ENCODE peak calls at places on chromosome 6, in seven cellular contexts. N, T, H, Y, R, F and Z are unnamed samples.

GRCh38 chr6:87772597-87773530 is 70.8 kb upstream of the AKIRIN2 start:
- DNase-seq in R (no peak), N (peak; percentile 11), Y (no peak), F (no peak), H (no peak), T (peak; percentile 59), Z (no peak)

GRCh38 chr6:167706313-167707109 is 120.2 kb upstream of the AFDN start:
- DNase-seq in R (no peak), F (no peak), Y (no peak), T (no peak), N (peak; percentile 34), H (no peak), Z (peak; percentile 77)

GRCh38 chr6:33620158-33620583 is 951 bp upstream of the ITPR3 start:
- DNase-seq in H (no peak), N (no peak), Y (no peak), R (no peak), T (no peak), F (no peak), Z (peak; percentile 31)

GRCh38 chr6:169932491-169932890 is 181.1 kb downstream of the ERMARD start:
- DNase-seq in F (no peak), R (no peak), H (no peak), N (no peak), T (no peak), Y (no peak), Z (no peak)

GRCh38 chr6:49935387-49935786 is 28.6 kb downstream of the DEFB114 start:
- DNase-seq in H (no peak), Y (no peak), R (no peak), F (no peak), N (no peak), T (no peak), Z (no peak)

GRCh38 chr6:44054635-44055559 is 72.4 kb downstream of the MRPL14 start:
- DNase-seq in T (peak; percentile 62), F (peak; percentile 52), Y (no peak), H (no peak), N (no peak), R (no peak), Z (no peak)

GRCh38 chr6:6674872-6675271 is 86.4 kb downstream of the LY86 start:
- DNase-seq in T (no peak), N (no peak), F (no peak), R (no peak), Y (no peak), H (no peak), Z (no peak)

GRCh38 chr6:53794073-53794719 is 609 bp upstream of the LRRC1 start:
- DNase-seq in N (peak; percentile 74), R (peak; percentile 66), T (peak; percentile 87), Y (peak; percentile 88), F (peak; percentile 87), H (peak; percentile 37), Z (peak; percentile 69)

GRCh38 chr6:167702241-167702827 is 124.4 kb upstream of the AFDN start:
- DNase-seq in Y (no peak), R (no peak), H (no peak), N (no peak), F (no peak), T (no peak), Z (no peak)

GRCh38 chr6:99330159-99330558 is 19.3 kb downstream of the FAXC start:
- DNase-seq in T (peak; percentile 79), Y (no peak), N (peak; percentile 73), F (peak; percentile 63), H (peak; percentile 12), R (no peak), Z (peak; percentile 31)

GRCh38 chr6:116764961-116765841 is at the start of gene FAM162B:
- DNase-seq in F (peak; percentile 1), R (peak; percentile 81), H (no peak), N (peak; percentile 34), T (peak; percentile 32), Y (peak; percentile 76), Z (no peak)

GRCh38 chr6:146803601-146804000 is 204.8 kb downstream of the ADGB start:
- DNase-seq in F (no peak), H (no peak), T (no peak), N (peak; percentile 36), Y (peak; percentile 75), R (peak; percentile 23), Z (no peak)

GRCh38 chr6:124963416-124964083 is 1.3 kb downstream of the RNF217 start:
- DNase-seq in F (no peak), N (peak; percentile 46), H (no peak), R (no peak), T (peak; percentile 79), Y (no peak), Z (no peak)

GRCh38 chr6:50816115-50816675 is 2.5 kb upstream of the TFAP2B start:
- DNase-seq in Y (peak; percentile 84), N (peak; percentile 77), H (no peak), T (peak; percentile 55), R (peak; percentile 37), F (peak; percentile 61), Z (peak; percentile 27)

GRCh38 chr6:90230547-90231240 is 65.9 kb downstream of the BACH2 start:
- DNase-seq in R (no peak), N (peak; percentile 50), Y (no peak), F (no peak), T (no peak), H (no peak), Z (no peak)

GRCh38 chr6:148419430-148419829 is 76.8 kb downstream of the SASH1 start:
- DNase-seq in F (no peak), Y (no peak), N (no peak), T (no peak), H (no peak), R (no peak), Z (no peak)

DNA sequence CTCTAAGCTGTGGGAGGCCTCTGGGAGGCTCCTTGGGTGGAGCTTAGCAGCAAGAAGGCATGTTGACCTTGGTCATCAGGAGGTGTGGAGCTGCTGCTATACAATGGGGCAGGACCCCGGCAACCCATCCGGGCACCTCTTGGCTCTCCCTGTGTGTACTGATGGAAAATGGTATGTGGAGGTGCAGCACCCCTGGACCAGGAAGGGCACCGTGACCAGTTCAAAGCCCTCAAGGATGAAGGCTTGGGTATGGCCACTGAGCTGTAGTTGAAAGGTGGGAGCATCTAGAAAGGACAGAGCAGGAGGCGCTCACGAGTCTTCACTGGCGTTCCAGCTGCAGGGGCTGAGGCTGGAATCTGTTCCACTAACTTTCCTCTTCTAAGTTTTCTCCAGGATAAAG is 6.7 kb upstream of the IRF4 start:
- DNase-seq in R (no peak), F (no peak), H (no peak), T (no peak), Y (no peak), N (no peak), Z (no peak)
- H3K27me3 ChIP-seq in R (peaks cover 98% of the 10 kb centered on the region), F (peaks cover 7% of the 10 kb centered on the region), H (no peaks in the 10 kb centered on the region), T (peaks cover 51% of the 10 kb centered on the region), Y (no peaks in the 10 kb centered on the region), N (peaks cover 81% of the 10 kb centered on the region), Z (no peaks in the 10 kb centered on the region)

DNA sequence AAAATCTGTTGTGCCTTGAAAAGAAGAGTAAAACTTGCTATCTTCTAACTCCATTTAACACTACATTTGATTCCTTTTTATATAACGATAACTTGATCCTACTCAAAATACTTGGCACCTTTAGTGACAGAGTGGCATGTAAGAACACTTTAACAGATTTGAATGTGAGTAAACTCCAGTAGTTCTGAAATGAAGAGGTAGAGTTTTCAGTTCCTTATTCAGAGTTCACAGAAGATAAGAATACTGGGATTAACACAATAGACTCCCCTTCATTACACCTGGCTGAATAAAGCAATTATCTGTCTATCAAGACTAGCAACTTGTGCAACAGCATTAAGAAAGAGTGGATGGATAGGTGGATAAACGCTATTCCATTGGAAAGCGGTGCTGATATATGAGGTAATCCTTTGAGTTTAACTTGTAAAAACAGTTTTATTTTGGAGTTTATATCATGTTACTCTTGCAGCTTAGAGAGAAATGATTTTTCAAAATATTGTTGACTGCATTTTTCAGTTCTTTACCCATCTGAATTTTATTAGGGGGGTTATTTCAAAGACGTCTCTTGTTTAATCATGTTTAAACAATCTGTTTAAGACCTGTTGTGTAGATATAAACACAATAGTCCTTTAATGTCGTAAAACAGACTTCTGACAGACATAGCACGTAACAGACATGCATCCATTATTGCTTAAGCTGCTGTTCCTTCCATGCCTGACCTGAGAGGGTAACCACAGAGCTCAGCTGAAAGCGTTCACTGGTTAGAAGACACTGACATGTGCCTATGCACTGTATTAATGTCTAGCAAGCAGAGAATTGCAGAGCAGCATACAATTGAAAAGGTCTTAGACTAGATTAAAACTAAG is 102.3 kb upstream of the SUPT3H start:
- DNase-seq in H (no peak), N (peak; percentile 79), T (peak; percentile 88), F (peak; percentile 36), Y (no peak), R (no peak), Z (no peak)
- H3K4me3 ChIP-seq in H (no peak overlapping the region), N (no peak overlapping the region), T (no peak overlapping the region), F (no peak overlapping the region), Y (no peak overlapping the region), R (no peak overlapping the region), Z (no peak overlapping the region)

DNA sequence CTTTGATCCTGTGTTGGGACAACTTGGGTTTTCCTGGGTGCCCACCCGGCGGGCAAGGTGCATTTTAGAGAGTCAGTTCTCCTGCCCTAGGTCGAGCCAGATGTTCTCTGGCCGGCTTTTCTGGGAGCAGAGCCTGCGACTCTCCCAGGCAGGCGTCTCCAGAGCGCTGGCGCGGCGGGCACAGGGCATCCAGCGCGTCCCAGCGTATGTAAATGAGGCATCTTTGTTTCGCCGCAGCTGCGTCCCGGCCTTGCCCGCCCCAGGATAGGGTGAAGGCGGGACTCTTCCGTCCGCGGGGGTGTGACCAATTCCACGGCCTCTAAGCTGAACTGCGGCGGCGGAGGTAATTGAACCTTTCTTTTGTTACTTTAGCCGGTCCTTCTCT is 9.1 kb downstream of the GRIK2 start:
- DNase-seq in H (no peak), T (no peak), Y (no peak), F (no peak), N (no peak), R (no peak), Z (no peak)
- H3K27me3 ChIP-seq in H (peaks cover 6% of the 10 kb centered on the region), T (no peaks in the 10 kb centered on the region), Y (peaks cover 2% of the 10 kb centered on the region), F (peaks cover 32% of the 10 kb centered on the region), N (peaks cover 73% of the 10 kb centered on the region), R (peaks cover 59% of the 10 kb centered on the region), Z (no peaks in the 10 kb centered on the region)

DNA sequence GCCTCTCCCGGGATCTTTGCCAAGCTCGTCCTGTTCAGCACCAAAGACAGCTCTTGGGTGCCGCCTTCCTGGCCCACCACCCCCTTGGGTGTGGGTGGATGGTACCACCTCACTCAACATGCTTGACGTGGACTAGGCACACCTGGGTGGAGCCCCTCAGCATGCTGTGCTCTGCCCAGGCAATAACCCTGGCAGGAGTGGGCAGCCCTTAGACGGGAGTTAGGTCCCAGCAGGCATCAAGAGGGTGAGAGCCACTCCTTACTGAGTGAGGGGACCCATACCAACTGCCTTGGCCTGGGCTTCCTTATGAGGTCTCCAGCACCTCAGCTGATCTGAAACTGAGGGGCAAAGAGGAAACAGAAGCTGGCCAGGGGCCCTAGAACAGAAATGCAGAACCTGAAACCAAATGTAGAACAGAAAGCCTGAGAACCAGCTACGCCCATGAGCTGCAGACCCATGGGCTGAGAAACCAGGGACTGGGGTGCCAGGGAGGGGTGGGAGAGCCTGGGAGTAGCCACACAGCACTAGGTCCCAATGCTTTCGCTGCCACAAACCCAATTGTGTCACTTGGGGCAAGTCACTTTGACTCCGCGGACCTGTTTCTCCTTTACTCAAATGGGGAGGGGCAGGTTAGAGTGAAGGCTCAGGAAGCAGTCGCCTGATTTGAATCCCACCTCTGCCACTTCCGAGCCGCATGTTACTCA is 2.0 kb downstream of the FGD2 start:
- DNase-seq in T (no peak), R (no peak), Y (no peak), N (no peak), F (no peak), H (no peak), Z (no peak)
- H3K4me3 ChIP-seq in T (no peak overlapping the region), R (peak overlapping the region; percentile 37), Y (no peak overlapping the region), N (no peak overlapping the region), F (no peak overlapping the region), H (no peak overlapping the region), Z (no peak overlapping the region)